ENCODE peak calls at places on chromosome 6, in four cellular contexts. X, W, M and Y are unnamed samples. For H3K36me3 and H3K4me1, the result is how much of the 10 kb centered on the place peaks cover.

GRCh38 chr6:108732101-108732870 is 115.9 kb upstream of the ARMC2 start:
- DNase-seq in X (no peak), W (no peak), M (no peak), Y (peak)

GRCh38 chr6:144104898-144105487 is 9.6 kb upstream of the SF3B5 start:
- DNase-seq in X (no peak), W (no peak), M (peak), Y (no peak)

GRCh38 chr6:92497281-92497680 is 922.1 kb downstream of the EPHA7 start:
- DNase-seq in X (no peak), W (no peak), M (no peak), Y (no peak)

GRCh38 chr6:32622545-32623401 is 14.4 kb upstream of the HLA-DQA1 start:
- DNase-seq in X (no peak), W (no peak), M (peak), Y (no peak)

GRCh38 chr6:43768983-43769525 is 957 bp upstream of the VEGFA start:
- DNase-seq in X (no peak), W (peak), M (no peak), Y (peak)

GRCh38 chr6:154157082-154157481 is 118.0 kb downstream of the OPRM1 start:
- DNase-seq in X (no peak), W (no peak), M (no peak), Y (no peak)

GRCh38 chr6:137958809-137959565 is 91.9 kb downstream of the TNFAIP3 start:
- DNase-seq in X (no peak), W (no peak), M (no peak), Y (peak)

GRCh38 chr6:18543061-18543460 is 155.9 kb downstream of the RNF144B start:
- DNase-seq in X (no peak), W (no peak), M (no peak), Y (no peak)

GRCh38 chr6:144006731-144007454 is 1.2 kb downstream of the PLAGL1 start:
- DNase-seq in X (peak), W (peak), M (peak), Y (no peak)

GRCh38 chr6:135280375-135281136 is 99.4 kb downstream of the MYB start:
- DNase-seq in X (no peak), W (no peak), M (no peak), Y (no peak)

DNA sequence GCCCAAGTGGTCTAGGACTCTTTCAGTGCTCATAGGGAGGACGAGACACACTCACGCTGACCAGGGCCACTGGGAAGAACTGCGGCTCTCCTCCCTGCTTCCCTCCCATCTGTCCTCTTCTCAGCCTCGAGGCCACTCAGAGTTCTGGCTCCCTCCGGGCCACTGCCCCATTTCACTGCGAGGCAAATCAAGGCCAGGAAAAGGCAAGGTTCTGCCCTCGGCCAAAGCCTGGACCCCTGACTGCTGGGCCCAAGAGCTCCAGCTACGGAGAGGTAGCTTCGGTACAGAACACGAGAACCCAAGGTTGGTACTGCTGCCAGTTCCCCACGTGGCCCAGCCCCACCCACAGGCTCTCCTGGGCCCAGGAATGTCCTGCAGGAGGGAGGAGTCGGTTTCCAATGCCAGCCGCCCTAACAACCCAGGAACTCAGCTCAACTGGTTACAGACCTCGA is 14.7 kb downstream of the PI16 start:
- DNase-seq in X (no peak), W (no peak), M (no peak), Y (no peak)
- H3K36me3 ChIP-seq in X (half or more), W (under half), M (under half), Y (half or more)

GRCh38 chr6:34341481-34341971 is 50.9 kb downstream of the NUDT3 start:
- DNase-seq in X (no peak), W (no peak), M (no peak), Y (no peak)

GRCh38 chr6:34343823-34344222 is 48.6 kb downstream of the NUDT3 start:
- DNase-seq in X (no peak), W (no peak), M (no peak), Y (no peak)

GRCh38 chr6:34340394-34340793 is 52.1 kb downstream of the NUDT3 start:
- DNase-seq in X (no peak), W (no peak), M (no peak), Y (no peak)

GRCh38 chr6:34340906-34341480 is 51.5 kb downstream of the NUDT3 start:
- DNase-seq in X (no peak), W (no peak), M (no peak), Y (no peak)

DNA sequence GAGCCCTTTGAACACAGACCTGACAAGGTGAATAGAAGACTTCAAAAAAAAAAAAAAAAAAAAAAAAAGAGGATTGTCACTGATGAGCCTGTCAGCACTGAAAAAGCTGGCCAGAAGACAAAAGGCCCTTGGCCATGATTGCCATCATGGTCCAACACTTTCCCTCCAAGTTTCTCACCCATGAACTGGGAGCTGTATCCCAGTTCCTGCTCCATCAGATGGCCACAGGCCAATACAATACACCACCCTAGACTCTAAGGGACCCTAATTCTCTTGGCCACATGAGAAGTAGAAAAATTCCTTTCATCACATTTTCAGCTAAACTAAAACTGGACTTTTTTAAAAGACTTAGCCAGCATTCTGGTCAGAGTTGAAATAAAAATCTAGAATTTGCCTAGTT is 50.2 kb downstream of the NUDT3 start:
- DNase-seq in X (no peak), W (no peak), M (no peak), Y (no peak)
- H3K4me1 ChIP-seq in X (under half), W (half or more), M (under half), Y (under half)

DNA sequence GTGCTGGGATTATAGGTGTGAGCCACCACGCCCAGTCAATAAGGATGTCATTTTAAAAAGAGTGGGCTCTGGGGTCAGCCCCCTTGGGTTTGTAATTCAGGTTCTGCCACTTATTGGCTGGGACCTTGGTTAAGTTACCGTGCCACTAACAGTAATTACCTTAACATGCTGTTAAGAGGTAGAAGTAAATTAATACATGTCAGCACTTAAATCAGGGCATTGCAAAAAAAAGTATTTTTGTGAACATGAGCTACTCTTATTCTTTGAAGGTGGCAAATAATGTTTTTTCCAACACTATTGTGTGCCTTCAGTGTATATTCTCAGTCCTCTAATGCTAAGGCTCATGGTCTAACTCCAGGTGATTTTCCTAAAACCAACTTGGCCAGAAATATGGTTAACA is 109.5 kb downstream of the F13A1 start:
- DNase-seq in X (no peak), W (no peak), M (no peak), Y (no peak)
- TF ChIP-seq CTCF in X (no peak), W (no peak), M (no peak), Y (no peak)

DNA sequence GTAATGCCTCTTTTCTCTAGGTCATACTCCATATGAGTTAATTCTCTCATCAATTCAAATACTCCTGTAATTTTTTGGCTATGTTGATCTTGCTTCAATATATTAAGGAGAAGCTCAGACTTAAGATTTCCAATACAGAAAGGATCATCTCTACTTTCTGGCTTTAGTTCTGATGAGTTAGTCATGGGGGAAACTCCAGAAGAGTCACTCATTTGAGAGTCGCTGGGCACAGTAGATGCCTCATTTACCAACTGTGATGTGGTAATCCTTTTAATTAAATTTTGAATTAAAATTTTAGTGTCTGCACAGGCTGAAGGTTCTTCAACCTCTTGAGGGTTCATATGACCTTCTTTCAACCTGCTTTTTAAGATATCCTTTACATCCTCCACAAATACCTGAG is 38.5 kb downstream of the DST start:
- DNase-seq in X (no peak), W (no peak), M (no peak), Y (no peak)
- H3K36me3 ChIP-seq in X (under half), W (under half), M (under half), Y (under half)

GRCh38 chr6:3908223-3908622 is 59.0 kb downstream of the FAM50B start:
- DNase-seq in X (no peak), W (no peak), M (no peak), Y (peak)
- H3K4me1 ChIP-seq in X (under half), W (half or more), M (under half), Y (under half)

GRCh38 chr6:122789078-122789861 is at the start of gene SMPDL3A:
- DNase-seq in X (peak), W (peak), M (peak), Y (peak)

GRCh38 chr6:122788663-122789062 is 395 bp upstream of the SMPDL3A start:
- DNase-seq in X (no peak), W (no peak), M (peak), Y (no peak)

GRCh38 chr6:122790740-122791679 is 2.0 kb downstream of the SMPDL3A start:
- DNase-seq in X (no peak), W (no peak), M (peak), Y (no peak)

GRCh38 chr6:122788208-122788607 is 850 bp upstream of the SMPDL3A start:
- DNase-seq in X (no peak), W (no peak), M (peak), Y (no peak)

GRCh38 chr6:122789862-122790739 is 1.0 kb downstream of the SMPDL3A start:
- DNase-seq in X (no peak), W (peak), M (peak), Y (peak)
- TF ChIP-seq CTCF in X (no peak), W (no peak), M (no peak), Y (no peak)

GRCh38 chr6:16380220-16380809 is 141.9 kb downstream of the GMPR start:
- DNase-seq in X (no peak), W (no peak), M (no peak), Y (peak)
- H3K36me3 ChIP-seq in X (under half), W (under half), M (under half), Y (under half)